ENCODE peak calls at places on chromosomes 11 and 22, in six cellular contexts. U is lower leg skin; E is stomach; O is stimulated activated naive CD8-positive, alpha-beta T cell treated with anti-CD3 and anti-CD28 coated beads, Interleukin-15, amount 100 ng/mL, for 72 hours; Y is NCI-H460; G is T-helper 1 cell. S is an unnamed sample.

GRCh38 chr11:41536001-41536568 is 76.6 kb upstream of the LRRC4C start:
- DNase-seq in Y (no peak), U (no peak), O (no peak), E (no peak), G (no peak), S (no peak)

GRCh38 chr11:127789887-127790286 is 789.3 kb upstream of the KIRREL3 start:
- DNase-seq in E (no peak), O (no peak), U (no peak), G (no peak), Y (peak), S (no peak)

GRCh38 chr11:75778962-75779361 is 10.4 kb downstream of the DGAT2 start:
- DNase-seq in G (no peak), Y (no peak), E (no peak), O (no peak), U (no peak), S (peak)

GRCh38 chr11:1269957-1270356 is 39.5 kb downstream of the TOLLIP start:
- DNase-seq in Y (no peak), G (no peak), E (no peak), O (no peak), U (no peak), S (peak)

GRCh38 chr11:132408877-132409276 is 1038.5 kb downstream of the NTM start:
- DNase-seq in U (no peak), Y (no peak), E (no peak), G (no peak), O (no peak), S (no peak)

GRCh38 chr11:2302280-2302843 is 549 bp downstream of the TSPAN32 start:
- DNase-seq in Y (no peak), G (no peak), O (peak), U (no peak), E (no peak), S (peak)

GRCh38 chr22:41501209-41501608 is 32.3 kb downstream of the ACO2 start:
- DNase-seq in G (no peak), U (no peak), E (no peak), O (no peak), Y (peak), S (no peak)

GRCh38 chr22:44594951-44595350 is 96.9 kb upstream of the RTL6 start:
- DNase-seq in U (no peak), Y (no peak), E (no peak), O (no peak), G (no peak), S (no peak)

GRCh38 chr22:30291334-30291892 is 2.1 kb upstream of the CASTOR1 start:
- DNase-seq in E (no peak), Y (no peak), U (no peak), G (no peak), O (no peak), S (no peak)

GRCh38 chr22:16933274-16933923 is 74.6 kb downstream of the GAB4 start:
- DNase-seq in O (no peak), E (no peak), G (no peak), U (no peak), Y (no peak), S (no peak)

GRCh38 chr22:49972163-49973017 is 11.8 kb downstream of the PIM3 start:
- DNase-seq in E (peak), Y (no peak), U (peak), G (peak), O (peak), S (peak)

GRCh38 chr11:88543902-88544655 is 206.5 kb upstream of the CTSC start:
- DNase-seq in G (peak), O (peak), Y (peak), U (peak), E (peak), S (peak)

GRCh38 chr22:25420925-25421904 is 143.3 kb upstream of the GRK3 start:
- DNase-seq in G (no peak), Y (no peak), E (no peak), O (no peak), U (no peak), S (no peak)

GRCh38 chr11:1453611-1454386 is 32.8 kb downstream of the MOB2 start:
- DNase-seq in E (peak), Y (no peak), U (no peak), G (no peak), O (no peak), S (no peak)

GRCh38 chr11:118010738-118011461 is 24.7 kb downstream of the IL10RA start:
- DNase-seq in G (no peak), U (peak), E (peak), O (no peak), Y (no peak), S (peak)

GRCh38 chr11:69280451-69280850 is 13.5 kb upstream of the MYEOV start:
- DNase-seq in G (no peak), Y (peak), O (no peak), U (no peak), E (no peak), S (no peak)

GRCh38 chr22:45600791-45601730 is 70.6 kb upstream of the ATXN10 start:
- DNase-seq in Y (no peak), O (no peak), G (no peak), U (no peak), E (no peak), S (no peak)

GRCh38 chr22:41445171-41446056 is 1.2 kb downstream of the TOB2 start:
- DNase-seq in E (peak), U (peak), O (peak), Y (no peak), G (no peak), S (peak)